ENCODE peak calls at places on chromosomes 16 and 17, in five cellular contexts. P is type B pancreatic cell, S is MCF 10A, B is H9, H is NCI-H1048. G is an unnamed sample.

GRCh38 chr16:1072526-1073261 is at the start of gene SSTR5:
- DNase-seq in P (no peak), S (no peak), B (peak), H (no peak), G (no peak)

GRCh38 chr17:55301521-55302406 is 37.0 kb downstream of the HLF start:
- DNase-seq in P (no peak), S (no peak), B (no peak), H (no peak), G (no peak)

GRCh38 chr16:77833906-77834599 is 45.7 kb downstream of the VAT1L start:
- DNase-seq in P (no peak), S (peak), B (peak), H (no peak), G (peak)

GRCh38 chr17:82888583-82889495 is 49.0 kb upstream of the ZNF750 start:
- DNase-seq in P (no peak), S (no peak), B (no peak), H (no peak), G (no peak)

GRCh38 chr17:53150101-53150698 is 672.5 kb upstream of the KIF2B start:
- DNase-seq in P (no peak), S (peak), B (no peak), H (no peak), G (peak)

GRCh38 chr16:83269541-83269940 is 538.2 kb upstream of the HSBP1 start:
- DNase-seq in P (no peak), S (no peak), B (no peak), H (no peak), G (no peak)

GRCh38 chr17:8417806-8418205 is 17.9 kb upstream of the NDEL1 start:
- DNase-seq in P (no peak), S (peak), B (no peak), H (no peak), G (no peak)

GRCh38 chr17:56779306-56779705 is 54.4 kb downstream of the C17orf67 start:
- DNase-seq in P (no peak), S (no peak), B (no peak), H (no peak), G (no peak)

GRCh38 chr16:11329891-11330290 is 15.4 kb upstream of the RMI2 start:
- DNase-seq in P (no peak), S (no peak), B (no peak), H (no peak), G (no peak)

GRCh38 chr16:1839554-1839953 is 12.5 kb downstream of the FAHD1 start:
- DNase-seq in P (no peak), S (no peak), B (no peak), H (no peak), G (peak)

GRCh38 chr17:83186226-83186625 is 106.8 kb downstream of the METRNL start:
- DNase-seq in P (peak), S (no peak), B (peak), H (no peak), G (no peak)

GRCh38 chr17:19370493-19370960 is 7.8 kb upstream of the MAPK7 start:
- DNase-seq in P (no peak), S (no peak), B (no peak), H (no peak), G (no peak)

GRCh38 chr16:1452530-1452929 is 8.2 kb upstream of the CCDC154 start:
- DNase-seq in P (no peak), S (no peak), B (no peak), H (no peak), G (no peak)

GRCh38 chr16:83675136-83675535 is 132.6 kb upstream of the HSBP1 start:
- DNase-seq in P (no peak), S (no peak), B (no peak), H (no peak), G (no peak)

GRCh38 chr16:88638323-88639230 is at the start of gene IL17C:
- DNase-seq in P (no peak), S (no peak), B (peak), H (no peak), G (no peak)

GRCh38 chr17:75876190-75876937 is 2.0 kb downstream of the TRIM47 start:
- DNase-seq in P (no peak), S (no peak), B (peak), H (no peak), G (no peak)

GRCh38 chr17:35241520-35241919 is 1.4 kb upstream of the SLFN5 start:
- DNase-seq in P (no peak), S (no peak), B (peak), H (no peak), G (no peak)

GRCh38 chr17:51166987-51167931 is 1.0 kb downstream of the NME2 start:
- DNase-seq in P (peak), S (peak), B (peak), H (no peak), G (peak)

GRCh38 chr17:8900626-8901585 is 33.4 kb upstream of the PIK3R6 start:
- DNase-seq in P (no peak), S (no peak), B (peak), H (no peak), G (no peak)

GRCh38 chr16:49849037-49849436 is 6.9 kb downstream of the ZNF423 start:
- DNase-seq in P (no peak), S (no peak), B (no peak), H (no peak), G (no peak)

GRCh38 chr16:12225816-12226480 is 249.4 kb downstream of the SNX29 start:
- DNase-seq in P (no peak), S (no peak), B (no peak), H (no peak), G (no peak)

GRCh38 chr16:8571061-8571596 is 19.2 kb downstream of the TMEM114 start:
- DNase-seq in P (no peak), S (no peak), B (no peak), H (no peak), G (no peak)

GRCh38 chr16:19809121-19809635 is 75.5 kb downstream of the GPRC5B start:
- DNase-seq in P (peak), S (no peak), B (no peak), H (no peak), G (no peak)

GRCh38 chr17:45020354-45021138 is 30.9 kb downstream of the DCAKD start:
- DNase-seq in P (no peak), S (no peak), B (peak), H (no peak), G (no peak)

GRCh38 chr17:7888184-7888920 is at the start of gene CHD3:
- DNase-seq in P (no peak), S (peak), B (peak), H (no peak), G (no peak)

GRCh38 chr17:80789356-80789902 is 202.2 kb upstream of the CHMP6 start:
- DNase-seq in P (no peak), S (peak), B (peak), H (no peak), G (peak)

GRCh38 chr17:43434902-43435319 is 36.1 kb downstream of the ARL4D start:
- DNase-seq in P (no peak), S (peak), B (no peak), H (no peak), G (no peak)

GRCh38 chr16:89442990-89443726 is 47.2 kb downstream of the ANKRD11 start:
- DNase-seq in P (no peak), S (peak), B (no peak), H (peak), G (no peak)

GRCh38 chr17:35969558-35970442 is 11.5 kb downstream of the CCL16 start:
- DNase-seq in P (peak), S (peak), B (peak), H (peak), G (peak)

GRCh38 chr16:52581530-52581929 is 34.6 kb upstream of the TOX3 start:
- DNase-seq in P (no peak), S (peak), B (no peak), H (no peak), G (peak)

GRCh38 chr16:31215287-31216115 is 1.4 kb downstream of the PYDC1 start:
- DNase-seq in P (no peak), S (peak), B (peak), H (no peak), G (peak)

GRCh38 chr16:2366660-2367309 is 26.3 kb upstream of the ABCA3 start:
- DNase-seq in P (no peak), S (no peak), B (no peak), H (no peak), G (no peak)

GRCh38 chr17:19372866-19373505 is 5.3 kb upstream of the MAPK7 start:
- DNase-seq in P (no peak), S (no peak), B (peak), H (no peak), G (no peak)

GRCh38 chr17:40331743-40332641 is 23.0 kb downstream of the RARA start:
- DNase-seq in P (no peak), S (peak), B (no peak), H (no peak), G (no peak)